ENCODE peak calls at places on chromosomes 5 and 9, in eight cellular contexts. One of them, this sample, is unnamed.

GRCh38 chr5:10501554-10502075 is 59.9 kb downstream of the ROPN1L start:
- DNase-seq in esophagus squamous epithelium: no peak
- DNase-seq in BE2C: no peak
- DNase-seq in tibial artery: no peak
- DNase-seq in aorta: peak; percentile 57
- DNase-seq in CD4-positive, alpha-beta T cell: no peak
- DNase-seq in left lung: no peak
- DNase-seq in pancreas: no peak
- DNase-seq in this sample: no peak

GRCh38 chr5:95238560-95239325 is 46.2 kb downstream of the MCTP1 start:
- DNase-seq in esophagus squamous epithelium: no peak
- DNase-seq in BE2C: no peak
- DNase-seq in tibial artery: no peak
- DNase-seq in aorta: no peak
- DNase-seq in CD4-positive, alpha-beta T cell: no peak
- DNase-seq in left lung: no peak
- DNase-seq in pancreas: no peak
- DNase-seq in this sample: no peak

GRCh38 chr9:83698976-83699585 is 8.7 kb downstream of the UBQLN1 start:
- DNase-seq in esophagus squamous epithelium: no peak
- DNase-seq in BE2C: no peak
- DNase-seq in tibial artery: no peak
- DNase-seq in aorta: no peak
- DNase-seq in CD4-positive, alpha-beta T cell: no peak
- DNase-seq in left lung: no peak
- DNase-seq in pancreas: no peak
- DNase-seq in this sample: no peak

GRCh38 chr5:153520137-153520536 is 29.7 kb downstream of the GRIA1 start:
- DNase-seq in esophagus squamous epithelium: no peak
- DNase-seq in BE2C: no peak
- DNase-seq in tibial artery: no peak
- DNase-seq in aorta: no peak
- DNase-seq in CD4-positive, alpha-beta T cell: no peak
- DNase-seq in left lung: no peak
- DNase-seq in pancreas: no peak
- DNase-seq in this sample: no peak

GRCh38 chr9:84139296-84140100 is 158.9 kb downstream of the RMI1 start:
- DNase-seq in esophagus squamous epithelium: no peak
- DNase-seq in BE2C: no peak
- DNase-seq in tibial artery: no peak
- DNase-seq in aorta: no peak
- DNase-seq in CD4-positive, alpha-beta T cell: no peak
- DNase-seq in left lung: no peak
- DNase-seq in pancreas: peak; percentile 16
- DNase-seq in this sample: no peak

GRCh38 chr5:161481922-161482321 is 64.6 kb downstream of the GABRB2 start:
- DNase-seq in esophagus squamous epithelium: no peak
- DNase-seq in BE2C: no peak
- DNase-seq in tibial artery: no peak
- DNase-seq in aorta: no peak
- DNase-seq in CD4-positive, alpha-beta T cell: no peak
- DNase-seq in left lung: no peak
- DNase-seq in pancreas: no peak
- DNase-seq in this sample: no peak

GRCh38 chr9:105251733-105252404 is 7.4 kb downstream of the SLC44A1 start:
- DNase-seq in esophagus squamous epithelium: no peak
- DNase-seq in BE2C: no peak
- DNase-seq in tibial artery: no peak
- DNase-seq in aorta: no peak
- DNase-seq in CD4-positive, alpha-beta T cell: no peak
- DNase-seq in left lung: no peak
- DNase-seq in pancreas: no peak
- DNase-seq in this sample: no peak

GRCh38 chr5:68849906-68850305 is 243.9 kb upstream of the SLC30A5 start:
- DNase-seq in esophagus squamous epithelium: no peak
- DNase-seq in BE2C: no peak
- DNase-seq in tibial artery: no peak
- DNase-seq in aorta: no peak
- DNase-seq in CD4-positive, alpha-beta T cell: no peak
- DNase-seq in left lung: no peak
- DNase-seq in pancreas: no peak
- DNase-seq in this sample: no peak

GRCh38 chr9:1604942-1605560 is 410.1 kb upstream of the SMARCA2 start:
- DNase-seq in esophagus squamous epithelium: no peak
- DNase-seq in BE2C: no peak
- DNase-seq in tibial artery: no peak
- DNase-seq in aorta: no peak
- DNase-seq in CD4-positive, alpha-beta T cell: no peak
- DNase-seq in left lung: no peak
- DNase-seq in pancreas: no peak
- DNase-seq in this sample: no peak

GRCh38 chr5:115372121-115372520 is 75.7 kb upstream of the CCDC112 start:
- DNase-seq in esophagus squamous epithelium: no peak
- DNase-seq in BE2C: no peak
- DNase-seq in tibial artery: no peak
- DNase-seq in aorta: no peak
- DNase-seq in CD4-positive, alpha-beta T cell: no peak
- DNase-seq in left lung: no peak
- DNase-seq in pancreas: no peak
- DNase-seq in this sample: no peak

GRCh38 chr5:169195601-169196000 is 105.3 kb downstream of the SLIT3 start:
- DNase-seq in esophagus squamous epithelium: no peak
- DNase-seq in BE2C: no peak
- DNase-seq in tibial artery: no peak
- DNase-seq in aorta: no peak
- DNase-seq in CD4-positive, alpha-beta T cell: no peak
- DNase-seq in left lung: no peak
- DNase-seq in pancreas: no peak
- DNase-seq in this sample: no peak

GRCh38 chr5:36720688-36721087 is 114.3 kb downstream of the SLC1A3 start:
- DNase-seq in esophagus squamous epithelium: no peak
- DNase-seq in BE2C: no peak
- DNase-seq in tibial artery: no peak
- DNase-seq in aorta: no peak
- DNase-seq in CD4-positive, alpha-beta T cell: no peak
- DNase-seq in left lung: no peak
- DNase-seq in pancreas: no peak
- DNase-seq in this sample: no peak

GRCh38 chr5:15933481-15934207 is 245.9 kb downstream of the MARCHF11 start:
- DNase-seq in esophagus squamous epithelium: no peak
- DNase-seq in BE2C: no peak
- DNase-seq in tibial artery: no peak
- DNase-seq in aorta: no peak
- DNase-seq in CD4-positive, alpha-beta T cell: no peak
- DNase-seq in left lung: no peak
- DNase-seq in pancreas: no peak
- DNase-seq in this sample: no peak

GRCh38 chr9:17802249-17802857 is 223.5 kb downstream of the SH3GL2 start:
- DNase-seq in esophagus squamous epithelium: no peak
- DNase-seq in BE2C: no peak
- DNase-seq in tibial artery: no peak
- DNase-seq in aorta: no peak
- DNase-seq in CD4-positive, alpha-beta T cell: no peak
- DNase-seq in left lung: no peak
- DNase-seq in pancreas: no peak
- DNase-seq in this sample: no peak

GRCh38 chr5:98721231-98721928 is 52.1 kb upstream of the RGMB start:
- DNase-seq in esophagus squamous epithelium: no peak
- DNase-seq in BE2C: no peak
- DNase-seq in tibial artery: no peak
- DNase-seq in aorta: no peak
- DNase-seq in CD4-positive, alpha-beta T cell: no peak
- DNase-seq in left lung: no peak
- DNase-seq in pancreas: no peak
- DNase-seq in this sample: no peak

GRCh38 chr5:78905084-78905938 is 79.8 kb downstream of the ARSB start:
- DNase-seq in esophagus squamous epithelium: no peak
- DNase-seq in BE2C: no peak
- DNase-seq in tibial artery: no peak
- DNase-seq in aorta: no peak
- DNase-seq in CD4-positive, alpha-beta T cell: no peak
- DNase-seq in left lung: no peak
- DNase-seq in pancreas: no peak
- DNase-seq in this sample: no peak

GRCh38 chr5:90555666-90556065 is 2.9 kb upstream of the ADGRV1 start:
- DNase-seq in esophagus squamous epithelium: no peak
- DNase-seq in BE2C: no peak
- DNase-seq in tibial artery: no peak
- DNase-seq in aorta: no peak
- DNase-seq in CD4-positive, alpha-beta T cell: no peak
- DNase-seq in left lung: no peak
- DNase-seq in pancreas: no peak
- DNase-seq in this sample: no peak

GRCh38 chr5:90553711-90554110 is 4.9 kb upstream of the ADGRV1 start:
- DNase-seq in esophagus squamous epithelium: no peak
- DNase-seq in BE2C: no peak
- DNase-seq in tibial artery: no peak
- DNase-seq in aorta: no peak
- DNase-seq in CD4-positive, alpha-beta T cell: no peak
- DNase-seq in left lung: no peak
- DNase-seq in pancreas: no peak
- DNase-seq in this sample: no peak

GRCh38 chr5:90551376-90551775 is 7.2 kb upstream of the ADGRV1 start:
- DNase-seq in esophagus squamous epithelium: no peak
- DNase-seq in BE2C: no peak
- DNase-seq in tibial artery: no peak
- DNase-seq in aorta: no peak
- DNase-seq in CD4-positive, alpha-beta T cell: no peak
- DNase-seq in left lung: no peak
- DNase-seq in pancreas: no peak
- DNase-seq in this sample: no peak

GRCh38 chr5:90557391-90557790 is 1.2 kb upstream of the ADGRV1 start:
- DNase-seq in esophagus squamous epithelium: no peak
- DNase-seq in BE2C: no peak
- DNase-seq in tibial artery: no peak
- DNase-seq in aorta: no peak
- DNase-seq in CD4-positive, alpha-beta T cell: no peak
- DNase-seq in left lung: no peak
- DNase-seq in pancreas: no peak
- DNase-seq in this sample: no peak

DNA sequence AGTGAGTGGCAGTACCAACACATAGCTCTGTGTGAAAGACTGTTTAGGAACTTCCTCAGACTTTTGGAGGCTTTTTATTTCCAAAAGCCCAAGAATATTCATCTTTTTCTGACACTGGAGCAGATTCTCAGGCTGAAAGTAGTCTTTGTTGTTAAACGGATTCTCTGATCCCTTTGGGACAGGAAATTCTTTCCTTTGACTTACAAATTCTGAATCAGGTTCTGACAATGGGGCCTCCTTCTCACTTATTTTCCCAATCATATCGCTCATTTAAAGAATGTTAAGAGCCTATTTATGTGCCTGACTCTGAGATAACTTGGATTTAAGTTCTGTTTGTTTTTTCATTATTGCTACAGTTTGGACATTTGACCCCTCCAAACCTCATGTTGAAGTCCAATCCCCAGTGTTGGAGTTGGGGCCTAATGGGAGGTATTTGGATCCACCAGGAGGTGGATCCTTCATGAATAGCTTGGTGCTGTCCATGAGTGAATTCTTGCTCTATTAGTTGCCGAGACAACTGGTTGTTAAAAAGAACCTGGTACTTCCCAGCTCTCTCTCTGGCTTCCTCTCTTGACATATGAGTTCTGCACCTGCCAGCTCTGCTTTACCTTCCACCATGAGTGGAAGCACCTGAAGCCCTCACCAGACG is 4.1 kb upstream of the ADGRV1 start:
- DNase-seq in esophagus squamous epithelium: no peak
- DNase-seq in BE2C: no peak
- DNase-seq in tibial artery: no peak
- DNase-seq in aorta: no peak
- DNase-seq in CD4-positive, alpha-beta T cell: no peak
- DNase-seq in left lung: no peak
- DNase-seq in pancreas: no peak
- DNase-seq in this sample: no peak
- H3K9me3 ChIP-seq in esophagus squamous epithelium: no peaks in the 10 kb centered on the region
- H3K9me3 ChIP-seq in BE2C: no peaks in the 10 kb centered on the region
- H3K9me3 ChIP-seq in tibial artery: no peaks in the 10 kb centered on the region
- H3K9me3 ChIP-seq in aorta: no peaks in the 10 kb centered on the region
- H3K9me3 ChIP-seq in CD4-positive, alpha-beta T cell: no peaks in the 10 kb centered on the region
- H3K9me3 ChIP-seq in left lung: no peaks in the 10 kb centered on the region
- H3K9me3 ChIP-seq in pancreas: no peaks in the 10 kb centered on the region
- H3K9me3 ChIP-seq in this sample: no peaks in the 10 kb centered on the region

GRCh38 chr9:125486576-125486975 is 220.4 kb downstream of the MAPKAP1 start:
- DNase-seq in esophagus squamous epithelium: no peak
- DNase-seq in BE2C: no peak
- DNase-seq in tibial artery: no peak
- DNase-seq in aorta: no peak
- DNase-seq in CD4-positive, alpha-beta T cell: no peak
- DNase-seq in left lung: no peak
- DNase-seq in pancreas: no peak
- DNase-seq in this sample: no peak
- H3K9me3 ChIP-seq in esophagus squamous epithelium: no peaks in the 10 kb centered on the region
- H3K9me3 ChIP-seq in BE2C: no peaks in the 10 kb centered on the region
- H3K9me3 ChIP-seq in tibial artery: no peaks in the 10 kb centered on the region
- H3K9me3 ChIP-seq in aorta: no peaks in the 10 kb centered on the region
- H3K9me3 ChIP-seq in CD4-positive, alpha-beta T cell: no peaks in the 10 kb centered on the region
- H3K9me3 ChIP-seq in left lung: no peaks in the 10 kb centered on the region
- H3K9me3 ChIP-seq in pancreas: no peaks in the 10 kb centered on the region
- H3K9me3 ChIP-seq in this sample: no peaks in the 10 kb centered on the region

GRCh38 chr5:170283296-170283695 is 14.3 kb downstream of the LCP2 start:
- DNase-seq in esophagus squamous epithelium: no peak
- DNase-seq in BE2C: no peak
- DNase-seq in tibial artery: no peak
- DNase-seq in aorta: no peak
- DNase-seq in CD4-positive, alpha-beta T cell: no peak
- DNase-seq in left lung: no peak
- DNase-seq in pancreas: no peak
- DNase-seq in this sample: no peak
- H3K9me3 ChIP-seq in esophagus squamous epithelium: no peaks in the 10 kb centered on the region
- H3K9me3 ChIP-seq in BE2C: no peaks in the 10 kb centered on the region
- H3K9me3 ChIP-seq in tibial artery: no peaks in the 10 kb centered on the region
- H3K9me3 ChIP-seq in aorta: peaks cover 1% of the 10 kb centered on the region
- H3K9me3 ChIP-seq in CD4-positive, alpha-beta T cell: no peaks in the 10 kb centered on the region
- H3K9me3 ChIP-seq in left lung: peaks cover 4% of the 10 kb centered on the region
- H3K9me3 ChIP-seq in pancreas: no peaks in the 10 kb centered on the region
- H3K9me3 ChIP-seq in this sample: no peaks in the 10 kb centered on the region

DNA sequence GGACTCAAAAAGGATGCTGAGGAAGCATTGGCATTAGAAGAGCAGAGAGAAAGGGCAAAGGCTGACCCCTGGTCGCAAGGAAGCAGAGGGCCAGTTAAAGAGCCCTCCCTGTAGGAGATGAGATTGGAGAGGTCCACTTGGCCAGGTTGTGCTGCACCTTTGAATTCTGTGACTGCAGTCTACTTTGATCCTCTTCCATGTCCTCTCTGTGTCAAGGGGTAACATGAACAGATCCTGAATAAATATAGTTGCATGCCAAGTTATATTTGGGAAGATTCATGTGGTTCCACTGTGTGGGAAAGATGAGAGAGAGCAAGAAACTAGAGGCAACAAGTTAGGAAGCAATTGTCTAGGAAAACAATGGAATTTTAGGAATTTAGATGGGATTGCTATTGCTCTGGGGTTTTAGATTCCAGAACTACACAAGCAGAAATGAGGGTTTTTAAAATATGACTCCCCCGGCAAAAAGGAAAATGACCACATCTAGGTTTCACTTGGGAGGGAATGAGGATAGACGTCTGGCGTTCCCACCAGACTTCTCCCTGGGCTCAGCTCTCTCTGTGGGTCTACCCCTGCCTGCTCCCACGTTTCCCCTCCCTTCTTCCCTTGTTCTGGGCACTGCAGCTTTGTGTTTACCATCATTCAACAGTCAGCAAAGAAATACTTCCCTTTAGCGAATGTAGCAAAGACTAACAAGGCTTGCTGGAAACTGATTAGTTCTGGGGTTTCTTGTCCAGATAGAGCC is 63.6 kb downstream of the SNX18 start:
- DNase-seq in esophagus squamous epithelium: no peak
- DNase-seq in BE2C: no peak
- DNase-seq in tibial artery: no peak
- DNase-seq in aorta: no peak
- DNase-seq in CD4-positive, alpha-beta T cell: no peak
- DNase-seq in left lung: no peak
- DNase-seq in pancreas: no peak
- DNase-seq in this sample: no peak
- H3K9me3 ChIP-seq in esophagus squamous epithelium: no peaks in the 10 kb centered on the region
- H3K9me3 ChIP-seq in BE2C: no peaks in the 10 kb centered on the region
- H3K9me3 ChIP-seq in tibial artery: no peaks in the 10 kb centered on the region
- H3K9me3 ChIP-seq in aorta: no peaks in the 10 kb centered on the region
- H3K9me3 ChIP-seq in CD4-positive, alpha-beta T cell: peaks cover 4% of the 10 kb centered on the region
- H3K9me3 ChIP-seq in left lung: peaks cover 3% of the 10 kb centered on the region
- H3K9me3 ChIP-seq in pancreas: no peaks in the 10 kb centered on the region
- H3K9me3 ChIP-seq in this sample: no peaks in the 10 kb centered on the region